ENCODE peak calls at places on chromosomes 6 and 20, in five cellular contexts. F is WTC11, J is HepG2, Z is A549, E is GM12878. I is an unnamed sample.

GRCh38 chr6:21220271-21220987 is 373.1 kb upstream of the SOX4 start:
- DNase-seq in F (no peak), J (no peak), E (no peak), Z (no peak), I (no peak)

GRCh38 chr6:166598441-166599138 is 12.1 kb upstream of the RAMACL start:
- DNase-seq in J (no peak), E (no peak), F (no peak), Z (no peak), I (no peak)

GRCh38 chr6:47687432-47687831 is 10.9 kb upstream of the ADGRF4 start:
- DNase-seq in E (no peak), Z (no peak), J (no peak), F (no peak), I (peak; percentile 40)

GRCh38 chr6:125303512-125303854 is 1.7 kb upstream of the HDDC2 start:
- DNase-seq in Z (no peak), J (no peak), F (no peak), E (no peak), I (no peak)

GRCh38 chr20:58523916-58524315 is 8.7 kb upstream of the APCDD1L start:
- DNase-seq in F (no peak), E (no peak), J (no peak), Z (no peak), I (no peak)

GRCh38 chr6:4180653-4181255 is 45.4 kb upstream of the ECI2 start:
- DNase-seq in Z (no peak), J (peak; percentile 36), E (no peak), F (no peak), I (peak; percentile 62)

GRCh38 chr20:59955131-59955796 is 3.0 kb upstream of the CDH26 start:
- DNase-seq in J (peak; percentile 53), E (no peak), F (no peak), Z (peak; percentile 40), I (peak; percentile 52)

GRCh38 chr6:38415231-38416005 is 224.3 kb downstream of the BTBD9 start:
- DNase-seq in J (no peak), Z (no peak), F (no peak), E (no peak), I (no peak)

GRCh38 chr6:137415127-137415833 is 78.9 kb downstream of the OLIG3 start:
- DNase-seq in Z (no peak), F (peak; percentile 60), J (peak; percentile 50), E (no peak), I (peak; percentile 42)

GRCh38 chr6:74671558-74672025 is 534.3 kb downstream of the COL12A1 start:
- DNase-seq in Z (no peak), E (no peak), J (no peak), F (no peak), I (no peak)

GRCh38 chr6:54194067-54194466 is 82.8 kb downstream of the MLIP start:
- DNase-seq in E (no peak), J (no peak), F (no peak), Z (no peak), I (no peak)

GRCh38 chr6:137571854-137572253 is 77.7 kb upstream of the OLIG3 start:
- DNase-seq in E (no peak), Z (peak; percentile 4), F (peak; percentile 73), J (peak; percentile 54), I (peak; percentile 63)

GRCh38 chr6:146339716-146340115 is 203.9 kb upstream of the RAB32 start:
- DNase-seq in Z (no peak), J (no peak), F (no peak), E (no peak), I (no peak)

GRCh38 chr20:52497731-52498130 is 306.2 kb upstream of the ZFP64 start:
- DNase-seq in J (no peak), Z (no peak), F (no peak), E (no peak), I (no peak)

GRCh38 chr6:135329851-135330803 is 149.0 kb downstream of the MYB start:
- DNase-seq in J (no peak), Z (no peak), F (no peak), E (peak; percentile 68), I (no peak)

GRCh38 chr20:36575066-36575743 is 1.8 kb downstream of the TGIF2 start:
- DNase-seq in Z (peak; percentile 46), F (peak; percentile 39), E (no peak), J (peak; percentile 73), I (peak; percentile 63)

GRCh38 chr20:50931306-50932015 is at the start of gene ADNP:
- DNase-seq in E (peak; percentile 66), F (peak; percentile 89), J (peak; percentile 88), Z (peak; percentile 58), I (peak; percentile 73)

GRCh38 chr6:22036267-22036666 is 260.6 kb downstream of the PRL start:
- DNase-seq in J (peak; percentile 49), Z (peak; percentile 63), E (peak; percentile 64), F (peak; percentile 50), I (peak; percentile 26)

GRCh38 chr6:106512048-106512957 is 117.0 kb downstream of the RTN4IP1 start:
- DNase-seq in Z (no peak), J (peak; percentile 68), E (no peak), F (peak; percentile 70), I (no peak)

GRCh38 chr6:43604174-43604573 is 24.9 kb downstream of the GTPBP2 start:
- DNase-seq in J (no peak), F (no peak), Z (no peak), E (no peak), I (no peak)
- TF ChIP-seq ESRRA in J (no peak), F (no peak), Z (no peak), E (no peak), I (no peak)

GRCh38 chr6:84445074-84445473 is 217.6 kb upstream of the CEP162 start:
- DNase-seq in E (no peak), F (no peak), J (no peak), Z (no peak), I (no peak)

GRCh38 chr6:84442241-84442640 is 214.8 kb upstream of the CEP162 start:
- DNase-seq in E (no peak), Z (no peak), J (no peak), F (no peak), I (no peak)

GRCh38 chr6:84441456-84441855 is 214.0 kb upstream of the CEP162 start:
- DNase-seq in Z (no peak), E (no peak), F (no peak), J (no peak), I (no peak)
- TF ChIP-seq ESRRA in Z (no peak), E (no peak), F (no peak), J (no peak), I (no peak)

GRCh38 chr6:119273799-119274595 is 75.6 kb downstream of the MAN1A1 start:
- DNase-seq in Z (no peak), E (no peak), F (no peak), J (no peak), I (no peak)

GRCh38 chr6:119276211-119276610 is 73.3 kb downstream of the MAN1A1 start:
- DNase-seq in E (no peak), F (no peak), Z (no peak), J (no peak), I (no peak)

GRCh38 chr6:119270545-119270944 is 79.0 kb downstream of the MAN1A1 start:
- DNase-seq in F (no peak), J (no peak), Z (no peak), E (no peak), I (no peak)

GRCh38 chr6:119277047-119277446 is 72.5 kb downstream of the MAN1A1 start:
- DNase-seq in E (no peak), Z (no peak), F (no peak), J (no peak), I (no peak)

GRCh38 chr6:119273287-119273686 is 76.3 kb downstream of the MAN1A1 start:
- DNase-seq in J (no peak), E (no peak), F (no peak), Z (no peak), I (no peak)
- TF ChIP-seq ESRRA in J (no peak), E (no peak), F (no peak), Z (no peak), I (no peak)

GRCh38 chr6:51093899-51094665 is 275.4 kb downstream of the TFAP2B start:
- DNase-seq in E (no peak), Z (no peak), F (no peak), J (no peak), I (no peak)

GRCh38 chr6:51098246-51098645 is 279.6 kb downstream of the TFAP2B start:
- DNase-seq in Z (no peak), E (no peak), F (no peak), J (no peak), I (no peak)

GRCh38 chr6:51099201-51099600 is 280.5 kb downstream of the TFAP2B start:
- DNase-seq in Z (no peak), J (no peak), E (no peak), F (no peak), I (no peak)

GRCh38 chr6:51098801-51099200 is 280.1 kb downstream of the TFAP2B start:
- DNase-seq in E (no peak), F (no peak), J (no peak), Z (no peak), I (no peak)
- TF ChIP-seq ESRRA in E (no peak), F (no peak), J (no peak), Z (no peak), I (no peak)

I was measured in K562.